ENCODE peak calls at places on chromosomes 7 and 10, in four cellular contexts. V is stimulated activated CD8-positive, alpha-beta memory T cell treated with anti-CD3 and anti-CD28 coated beads, Interleukin-12 subunit alpha, Interleukin-12 subunit beta, amount 100 ng/mL, for 4 hours; A is lower lobe of right lung; Q is ELR. Z is an unnamed sample.

GRCh38 chr10:22619111-22619510 is 95.3 kb downstream of the PIP4K2A start:
- DNase-seq in V (no peak), A (no peak), Q (no peak), Z (peak)

GRCh38 chr10:110448682-110449418 is 48.9 kb upstream of the DUSP5 start:
- DNase-seq in V (no peak), A (no peak), Q (no peak), Z (no peak)

GRCh38 chr10:103416436-103417147 is 20.2 kb downstream of the PDCD11 start:
- DNase-seq in V (no peak), A (no peak), Q (peak), Z (peak)

GRCh38 chr10:43898592-43898991 is 249.9 kb upstream of the ZNF32 start:
- DNase-seq in Q (no peak), A (no peak), V (no peak), Z (no peak)

GRCh38 chr7:33261585-33261984 is 132.2 kb downstream of the BBS9 start:
- DNase-seq in Q (peak), V (no peak), A (no peak), Z (peak)

GRCh38 chr7:130939285-130940095 is 205.5 kb upstream of the KLF14 start:
- DNase-seq in V (no peak), Q (peak), A (no peak), Z (peak)

GRCh38 chr7:87328281-87328680 is 17.2 kb upstream of the CROT start:
- DNase-seq in V (no peak), A (no peak), Q (peak), Z (peak)

GRCh38 chr10:97401455-97401919 is 347 bp upstream of the RRP12 start:
- DNase-seq in Q (no peak), V (no peak), A (no peak), Z (no peak)

GRCh38 chr7:47523401-47523800 is 58.5 kb downstream of the TNS3 start:
- DNase-seq in A (no peak), Q (no peak), V (no peak), Z (no peak)

GRCh38 chr10:104906112-104906511 is 265.0 kb downstream of the SORCS3 start:
- DNase-seq in A (no peak), V (no peak), Q (no peak), Z (no peak)

GRCh38 chr10:77290528-77291155 is 347.0 kb downstream of the KCNMA1 start:
- DNase-seq in Q (peak), V (no peak), A (no peak), Z (peak)

GRCh38 chr7:68417659-68418058 is 1180.6 kb upstream of the AUTS2 start:
- DNase-seq in A (no peak), Q (peak), V (no peak), Z (no peak)

GRCh38 chr10:10855178-10855577 is 162.5 kb upstream of the CELF2 start:
- DNase-seq in V (no peak), A (no peak), Q (no peak), Z (no peak)

GRCh38 chr7:80640841-80641240 is 2.4 kb downstream of the CD36 start:
- DNase-seq in V (no peak), A (no peak), Q (peak), Z (peak)

GRCh38 chr10:127563718-127564553 is 14.8 kb downstream of the NPS start:
- DNase-seq in Q (peak), V (no peak), A (peak), Z (peak)

GRCh38 chr7:127535546-127536425 is 49.6 kb downstream of the GCC1 start:
- DNase-seq in Q (no peak), V (no peak), A (no peak), Z (no peak)

GRCh38 chr7:111953611-111954010 is 252.6 kb downstream of the DOCK4 start:
- DNase-seq in Q (peak), V (no peak), A (no peak), Z (peak)

GRCh38 chr7:20575758-20576135 is 39.7 kb upstream of the ABCB5 start:
- DNase-seq in V (no peak), A (no peak), Q (no peak), Z (no peak)

GRCh38 chr10:67978749-67979148 is 94.3 kb downstream of the SIRT1 start:
- DNase-seq in A (no peak), V (no peak), Q (no peak), Z (peak)

GRCh38 chr7:40763319-40764287 is 628.8 kb downstream of the SUGCT start:
- DNase-seq in A (no peak), Q (peak), V (no peak), Z (peak)

GRCh38 chr10:117216611-117217195 is 19.4 kb downstream of the KCNK18 start:
- DNase-seq in A (peak), V (peak), Q (peak), Z (peak)

GRCh38 chr7:130615583-130615982 is 53.0 kb downstream of the COPG2 start:
- DNase-seq in Q (no peak), V (no peak), A (no peak), Z (no peak)